ENCODE peak calls at places on chromosomes 2 and 18, in six cellular contexts. B is activated T-helper 1 cell treated with anti-CD3 and anti-CD28 coated beads, Interleukin-2, amount 50 U/mL, for 16 hours; Y is GM03348; L is keratinocyte; O is cardiac fibroblast; Z is iPS-NIHi11. S is an unnamed sample.

GRCh38 chr2:222627764-222628163 is 28.1 kb downstream of the FARSB start:
- DNase-seq in O (no peak), Z (no peak), L (no peak), Y (no peak), B (no peak), S (no peak)

GRCh38 chr2:239328306-239329191 is 72.3 kb downstream of the HDAC4 start:
- DNase-seq in L (no peak), Z (no peak), B (no peak), Y (peak; percentile 72), O (peak; percentile 98), S (no peak)

GRCh38 chr2:187431911-187432310 is 16.1 kb downstream of the CALCRL start:
- DNase-seq in O (no peak), Z (no peak), Y (no peak), B (no peak), L (no peak), S (no peak)

GRCh38 chr2:179543361-179543901 is 278.8 kb upstream of the SESTD1 start:
- DNase-seq in Y (peak; percentile 73), Z (no peak), O (no peak), B (no peak), L (no peak), S (no peak)

GRCh38 chr18:11767329-11767728 is 78.3 kb downstream of the GNAL start:
- DNase-seq in Z (no peak), Y (no peak), L (no peak), B (no peak), O (no peak), S (no peak)

GRCh38 chr2:104545055-104545454 is 308.9 kb upstream of the POU3F3 start:
- DNase-seq in O (no peak), Z (no peak), B (no peak), Y (no peak), L (no peak), S (no peak)

GRCh38 chr2:238638100-238638981 is 209.5 kb upstream of the TWIST2 start:
- DNase-seq in O (no peak), Y (no peak), L (no peak), Z (no peak), B (no peak), S (no peak)

GRCh38 chr2:5696741-5697521 is 4.7 kb downstream of the SOX11 start:
- DNase-seq in L (no peak), B (no peak), Z (peak; percentile 43), O (peak; percentile 25), Y (peak; percentile 11), S (no peak)

GRCh38 chr2:100865819-100866462 is 46.0 kb downstream of the NPAS2 start:
- DNase-seq in L (no peak), Z (no peak), Y (peak; percentile 57), B (no peak), O (peak; percentile 63), S (peak; percentile 71)

GRCh38 chr2:43225093-43225787 is 1.2 kb downstream of the ZFP36L2 start:
- DNase-seq in O (peak; percentile 87), B (peak; percentile 41), Z (no peak), L (no peak), Y (peak; percentile 40), S (no peak)

GRCh38 chr18:1976484-1976883 is 594.8 kb downstream of the METTL4 start:
- DNase-seq in B (no peak), L (no peak), O (no peak), Z (no peak), Y (no peak), S (no peak)

GRCh38 chr2:84435331-84436081 is 23.6 kb downstream of the SUCLG1 start:
- DNase-seq in Z (no peak), B (no peak), O (peak; percentile 68), Y (no peak), L (no peak), S (no peak)

GRCh38 chr2:217959723-217960122 is 43.1 kb downstream of the TNS1 start:
- DNase-seq in L (no peak), O (no peak), B (no peak), Y (no peak), Z (no peak), S (no peak)

GRCh38 chr2:3651686-3652516 is 6.1 kb upstream of the ALLC start:
- DNase-seq in B (peak; percentile 22), O (peak; percentile 43), Y (peak; percentile 42), Z (peak; percentile 91), L (no peak), S (no peak)

GRCh38 chr2:238689871-238690672 is 157.8 kb upstream of the TWIST2 start:
- DNase-seq in Y (no peak), O (no peak), B (no peak), L (no peak), Z (no peak), S (no peak)

GRCh38 chr18:26540041-26540628 is 8.2 kb downstream of the KCTD1 start:
- DNase-seq in Z (no peak), L (no peak), Y (peak; percentile 61), B (no peak), O (peak; percentile 33), S (no peak)

GRCh38 chr2:24919100-24919976 is 699 bp downstream of the ADCY3 start:
- DNase-seq in O (no peak), L (no peak), Y (peak; percentile 78), B (peak; percentile 34), Z (peak; percentile 55), S (no peak)

GRCh38 chr18:36580874-36581750 is 247.7 kb downstream of the TPGS2 start:
- DNase-seq in L (no peak), Y (peak; percentile 82), O (peak; percentile 34), B (no peak), Z (no peak), S (no peak)

GRCh38 chr2:26880161-26880560 is 32.2 kb downstream of the DPYSL5 start:
- DNase-seq in O (no peak), L (no peak), Z (no peak), B (no peak), Y (no peak), S (no peak)

GRCh38 chr2:109213646-109214417 is 84.8 kb downstream of the SH3RF3 start:
- DNase-seq in B (peak; percentile 19), Z (no peak), Y (peak; percentile 81), L (peak; percentile 9), O (peak; percentile 87), S (no peak)

GRCh38 chr2:8049851-8050571 is 631.8 kb upstream of the ID2 start:
- DNase-seq in O (no peak), L (no peak), Y (no peak), Z (no peak), B (peak; percentile 38), S (no peak)

GRCh38 chr2:3956344-3956743 is 253.0 kb downstream of the DCDC2C start:
- DNase-seq in B (no peak), O (no peak), Y (no peak), L (no peak), Z (no peak), S (no peak)

GRCh38 chr2:202635441-202636296 is 900 bp downstream of the FAM117B start:
- DNase-seq in O (peak; percentile 56), Y (peak; percentile 97), B (peak; percentile 79), L (peak; percentile 5), Z (peak; percentile 96), S (no peak)

GRCh38 chr2:6452702-6453481 is 412.8 kb downstream of the CMPK2 start:
- DNase-seq in O (no peak), Z (no peak), Y (no peak), B (no peak), L (no peak), S (no peak)

GRCh38 chr2:121721926-121722325 is 14.7 kb downstream of the NIFK start:
- DNase-seq in O (peak; percentile 61), Y (peak; percentile 77), B (no peak), Z (no peak), L (no peak), S (peak; percentile 75)

GRCh38 chr2:169363570-169364150 is 1.3 kb upstream of the LRP2 start:
- DNase-seq in L (no peak), Y (peak; percentile 29), B (no peak), O (peak; percentile 21), Z (peak; percentile 39), S (no peak)

GRCh38 chr18:23231340-23232021 is 96.2 kb downstream of the CABLES1 start:
- DNase-seq in B (peak; percentile 57), Z (no peak), Y (peak; percentile 87), L (peak; percentile 40), O (peak; percentile 96), S (no peak)

GRCh38 chr2:15142069-15142689 is 419.0 kb downstream of the NBAS start:
- DNase-seq in O (no peak), B (peak; percentile 58), Y (no peak), Z (peak; percentile 29), L (no peak), S (no peak)

GRCh38 chr2:102103992-102104871 is 38.3 kb upstream of the IL1R1 start:
- DNase-seq in Z (no peak), O (peak; percentile 99), B (peak; percentile 48), L (no peak), Y (peak; percentile 70), S (no peak)

GRCh38 chr18:48219429-48220145 is 189.6 kb downstream of the ZBTB7C start:
- DNase-seq in O (no peak), Y (no peak), L (no peak), B (no peak), Z (no peak), S (no peak)

GRCh38 chr2:96260404-96261260 is 5.2 kb downstream of the TMEM127 start:
- DNase-seq in B (no peak), L (no peak), O (peak; percentile 88), Y (peak; percentile 89), Z (peak; percentile 75), S (peak; percentile 93)

GRCh38 chr2:124836415-124836814 is 811.3 kb downstream of the CNTNAP5 start:
- DNase-seq in O (peak; percentile 63), L (no peak), B (no peak), Y (no peak), Z (no peak), S (no peak)

GRCh38 chr18:79800353-79801180 is 2.8 kb downstream of the KCNG2 start:
- DNase-seq in Z (no peak), L (no peak), Y (no peak), B (no peak), O (no peak), S (no peak)

GRCh38 chr2:105384861-105385260 is 14.0 kb downstream of the FHL2 start:
- DNase-seq in B (no peak), L (no peak), O (no peak), Y (no peak), Z (no peak), S (no peak)